ENCODE peak calls at places on chromosome 2, in four cellular contexts. One of them, this sample, is unnamed.

GRCh38 chr2:72131916-72132841 is 15.5 kb downstream of the CYP26B1 start:
- DNase-seq in BE2C: no peak
- DNase-seq in Panc1: no peak
- DNase-seq in kidney: peak; percentile 70
- DNase-seq in this sample: no peak

GRCh38 chr2:60480089-60480773 is 73.2 kb downstream of the BCL11A start:
- DNase-seq in BE2C: no peak
- DNase-seq in Panc1: no peak
- DNase-seq in kidney: no peak
- DNase-seq in this sample: no peak

GRCh38 chr2:29219374-29219773 is 104.2 kb downstream of the CLIP4 start:
- DNase-seq in BE2C: no peak
- DNase-seq in Panc1: no peak
- DNase-seq in kidney: no peak
- DNase-seq in this sample: no peak

GRCh38 chr2:219042750-219043149 is 1.4 kb upstream of the CFAP65 start:
- DNase-seq in BE2C: no peak
- DNase-seq in Panc1: no peak
- DNase-seq in kidney: no peak
- DNase-seq in this sample: no peak

GRCh38 chr2:238895901-238896600 is 48.2 kb downstream of the TWIST2 start:
- DNase-seq in BE2C: no peak
- DNase-seq in Panc1: no peak
- DNase-seq in kidney: peak; percentile 91
- DNase-seq in this sample: peak; percentile 39

GRCh38 chr2:31011565-31011964 is 126.7 kb downstream of the GALNT14 start:
- DNase-seq in BE2C: no peak
- DNase-seq in Panc1: no peak
- DNase-seq in kidney: no peak
- DNase-seq in this sample: no peak

GRCh38 chr2:51304341-51304740 is 272.4 kb upstream of the NRXN1 start:
- DNase-seq in BE2C: no peak
- DNase-seq in Panc1: no peak
- DNase-seq in kidney: no peak
- DNase-seq in this sample: no peak

GRCh38 chr2:205763708-205764501 is 81.6 kb downstream of the NRP2 start:
- DNase-seq in BE2C: no peak
- DNase-seq in Panc1: no peak
- DNase-seq in kidney: peak; percentile 76
- DNase-seq in this sample: peak; percentile 80

GRCh38 chr2:118837621-118838020 is 9.8 kb downstream of the EN1 start:
- DNase-seq in BE2C: no peak
- DNase-seq in Panc1: no peak
- DNase-seq in kidney: no peak
- DNase-seq in this sample: no peak

GRCh38 chr2:102615620-102616436 is 3.5 kb upstream of the SLC9A2 start:
- DNase-seq in BE2C: peak; percentile 29
- DNase-seq in Panc1: peak; percentile 50
- DNase-seq in kidney: peak; percentile 75
- DNase-seq in this sample: peak; percentile 48

GRCh38 chr2:29544917-29545316 is 376.5 kb downstream of the ALK start:
- DNase-seq in BE2C: no peak
- DNase-seq in Panc1: no peak
- DNase-seq in kidney: no peak
- DNase-seq in this sample: no peak

GRCh38 chr2:219575566-219576504 is 3.7 kb downstream of the INHA start:
- DNase-seq in BE2C: no peak
- DNase-seq in Panc1: no peak
- DNase-seq in kidney: no peak
- DNase-seq in this sample: no peak

GRCh38 chr2:11073251-11073650 is 82.0 kb upstream of the SLC66A3 start:
- DNase-seq in BE2C: peak; percentile 52
- DNase-seq in Panc1: no peak
- DNase-seq in kidney: no peak
- DNase-seq in this sample: no peak

GRCh38 chr2:59249441-59250330 is 1008.6 kb upstream of the FANCL start:
- DNase-seq in BE2C: no peak
- DNase-seq in Panc1: no peak
- DNase-seq in kidney: no peak
- DNase-seq in this sample: no peak

GRCh38 chr2:182015334-182016109 is 29.9 kb downstream of the PPP1R1C start:
- DNase-seq in BE2C: no peak
- DNase-seq in Panc1: no peak
- DNase-seq in kidney: no peak
- DNase-seq in this sample: no peak

GRCh38 chr2:177419274-177419673 is 26.7 kb downstream of the AGPS start:
- DNase-seq in BE2C: no peak
- DNase-seq in Panc1: no peak
- DNase-seq in kidney: no peak
- DNase-seq in this sample: no peak

GRCh38 chr2:207205173-207205957 is 39.6 kb upstream of the KLF7 start:
- DNase-seq in BE2C: peak; percentile 34
- DNase-seq in Panc1: no peak
- DNase-seq in kidney: no peak
- DNase-seq in this sample: no peak

GRCh38 chr2:7666561-7667259 is 749.5 kb downstream of the RNF144A start:
- DNase-seq in BE2C: peak; percentile 12
- DNase-seq in Panc1: no peak
- DNase-seq in kidney: no peak
- DNase-seq in this sample: no peak

GRCh38 chr2:203361922-203362321 is 33.7 kb downstream of the ABI2 start:
- DNase-seq in BE2C: no peak
- DNase-seq in Panc1: no peak
- DNase-seq in kidney: no peak
- DNase-seq in this sample: no peak

GRCh38 chr2:151306621-151307020 is 17.2 kb upstream of the NMI start:
- DNase-seq in BE2C: no peak
- DNase-seq in Panc1: no peak
- DNase-seq in kidney: no peak
- DNase-seq in this sample: no peak

DNA sequence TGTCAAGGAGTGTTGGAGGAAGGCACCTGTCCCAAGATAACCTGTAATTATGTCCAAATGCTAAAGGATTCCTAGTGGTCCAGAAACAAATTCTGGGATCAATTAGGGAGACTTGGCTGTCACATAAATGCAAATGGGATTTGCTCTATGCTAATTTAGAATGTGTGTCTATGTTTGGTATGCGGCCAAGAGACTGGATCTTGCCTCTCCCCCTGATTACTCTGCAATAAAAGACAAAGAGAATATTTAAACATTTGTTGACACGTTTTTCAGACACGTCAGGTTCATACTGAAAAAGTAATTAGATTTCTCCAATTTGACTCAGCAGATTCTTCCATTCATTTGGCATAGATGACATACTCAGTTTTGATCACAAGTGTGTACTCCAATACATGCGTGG is 7.5 kb downstream of the ANTXR1 start:
- DNase-seq in BE2C: no peak
- DNase-seq in Panc1: no peak
- DNase-seq in kidney: no peak
- DNase-seq in this sample: no peak
- H3K9me3 ChIP-seq in BE2C: no peaks in the 10 kb centered on the region
- H3K9me3 ChIP-seq in Panc1: no peaks in the 10 kb centered on the region
- H3K9me3 ChIP-seq in kidney: no peaks in the 10 kb centered on the region
- H3K9me3 ChIP-seq in this sample: no peaks in the 10 kb centered on the region

GRCh38 chr2:128041561-128041960 is 13.7 kb upstream of the SAP130 start:
- DNase-seq in BE2C: no peak
- DNase-seq in Panc1: no peak
- DNase-seq in kidney: no peak
- DNase-seq in this sample: no peak

GRCh38 chr2:128040166-128040771 is 12.4 kb upstream of the SAP130 start:
- DNase-seq in BE2C: no peak
- DNase-seq in Panc1: no peak
- DNase-seq in kidney: no peak
- DNase-seq in this sample: no peak

GRCh38 chr2:128036748-128037607 is 9.1 kb upstream of the SAP130 start:
- DNase-seq in BE2C: no peak
- DNase-seq in Panc1: no peak
- DNase-seq in kidney: no peak
- DNase-seq in this sample: peak; percentile 33

GRCh38 chr2:128037624-128038023 is 9.8 kb upstream of the SAP130 start:
- DNase-seq in BE2C: no peak
- DNase-seq in Panc1: no peak
- DNase-seq in kidney: no peak
- DNase-seq in this sample: no peak

GRCh38 chr2:128039535-128039934 is 11.7 kb upstream of the SAP130 start:
- DNase-seq in BE2C: no peak
- DNase-seq in Panc1: no peak
- DNase-seq in kidney: no peak
- DNase-seq in this sample: no peak
- H3K9me3 ChIP-seq in BE2C: no peaks in the 10 kb centered on the region
- H3K9me3 ChIP-seq in Panc1: peaks cover 15% of the 10 kb centered on the region
- H3K9me3 ChIP-seq in kidney: peaks cover 29% of the 10 kb centered on the region
- H3K9me3 ChIP-seq in this sample: peaks cover 28% of the 10 kb centered on the region

DNA sequence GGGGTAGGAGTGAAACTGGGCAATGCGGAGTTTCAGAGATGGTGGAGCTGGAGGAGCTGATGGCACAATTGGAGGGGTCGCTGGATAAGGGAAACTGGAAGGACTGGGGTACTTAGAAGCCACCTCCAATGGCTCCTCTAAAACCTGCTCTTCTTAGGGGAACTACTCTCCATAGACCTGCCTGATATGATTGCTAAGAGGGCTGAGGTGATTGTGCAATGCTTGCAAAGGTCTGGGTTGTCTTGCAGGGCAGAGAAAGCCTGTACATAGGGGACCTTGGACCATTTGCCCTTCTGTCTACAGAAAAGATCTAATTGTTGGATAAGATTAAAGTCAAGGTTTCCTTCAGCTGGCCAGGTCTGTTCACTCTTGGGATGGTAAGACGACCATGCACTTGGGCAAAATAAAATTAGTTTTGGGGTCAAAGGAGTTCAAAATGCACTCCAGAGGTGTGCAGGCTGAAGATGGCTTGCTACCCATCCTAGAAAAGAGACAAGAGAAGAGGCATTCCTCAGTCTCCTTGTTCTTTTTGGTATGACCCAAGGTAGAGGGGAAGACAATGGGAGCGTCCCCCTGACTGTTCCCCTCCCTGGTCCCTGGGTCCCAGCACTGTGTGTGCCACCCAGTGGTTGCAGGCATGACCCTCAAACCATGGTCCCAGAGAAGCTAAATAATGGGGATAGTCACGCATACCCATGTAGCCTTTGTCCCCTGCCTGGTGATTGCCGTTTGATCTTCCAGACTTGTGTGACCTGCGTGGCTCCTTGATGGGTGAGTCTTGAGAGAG is 41.1 kb downstream of the STK17B start:
- DNase-seq in BE2C: no peak
- DNase-seq in Panc1: no peak
- DNase-seq in kidney: no peak
- DNase-seq in this sample: no peak
- H3K9me3 ChIP-seq in BE2C: no peaks in the 10 kb centered on the region
- H3K9me3 ChIP-seq in Panc1: peaks cover 10% of the 10 kb centered on the region
- H3K9me3 ChIP-seq in kidney: peaks cover 42% of the 10 kb centered on the region
- H3K9me3 ChIP-seq in this sample: peaks cover 4% of the 10 kb centered on the region

GRCh38 chr2:145408980-145409379 is 889.1 kb upstream of the ZEB2 start:
- DNase-seq in BE2C: no peak
- DNase-seq in Panc1: no peak
- DNase-seq in kidney: no peak
- DNase-seq in this sample: no peak
- H3K9me3 ChIP-seq in BE2C: no peaks in the 10 kb centered on the region
- H3K9me3 ChIP-seq in Panc1: no peaks in the 10 kb centered on the region
- H3K9me3 ChIP-seq in kidney: no peaks in the 10 kb centered on the region
- H3K9me3 ChIP-seq in this sample: no peaks in the 10 kb centered on the region

GRCh38 chr2:83143946-83144345 is 1315.1 kb downstream of the SUCLG1 start:
- DNase-seq in BE2C: no peak
- DNase-seq in Panc1: no peak
- DNase-seq in kidney: no peak
- DNase-seq in this sample: no peak
- H3K9me3 ChIP-seq in BE2C: no peaks in the 10 kb centered on the region
- H3K9me3 ChIP-seq in Panc1: no peaks in the 10 kb centered on the region
- H3K9me3 ChIP-seq in kidney: no peaks in the 10 kb centered on the region
- H3K9me3 ChIP-seq in this sample: no peaks in the 10 kb centered on the region

GRCh38 chr2:104746299-104746698 is 107.6 kb upstream of the POU3F3 start:
- DNase-seq in BE2C: no peak
- DNase-seq in Panc1: no peak
- DNase-seq in kidney: no peak
- DNase-seq in this sample: no peak
- H3K9me3 ChIP-seq in BE2C: no peaks in the 10 kb centered on the region
- H3K9me3 ChIP-seq in Panc1: no peaks in the 10 kb centered on the region
- H3K9me3 ChIP-seq in kidney: no peaks in the 10 kb centered on the region
- H3K9me3 ChIP-seq in this sample: no peaks in the 10 kb centered on the region

DNA sequence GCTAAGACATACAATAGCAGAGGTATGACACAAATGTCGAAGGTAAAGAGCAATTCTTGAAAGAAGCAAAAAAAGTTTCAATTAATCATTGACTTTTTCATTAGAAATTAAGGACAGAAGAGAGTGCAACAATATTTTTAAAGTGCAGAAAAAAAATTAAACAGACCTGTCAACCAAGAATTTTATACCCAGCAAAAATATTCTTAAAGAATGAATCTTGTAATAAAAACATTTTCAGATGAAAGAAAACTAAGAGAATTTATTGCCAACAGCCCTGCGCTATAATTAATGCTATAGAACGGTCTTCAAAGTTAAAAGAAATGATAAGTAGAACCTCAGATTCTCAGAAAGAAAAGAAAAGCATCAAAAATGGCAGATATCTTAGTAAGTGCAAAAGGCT is 79.0 kb downstream of the OLA1 start:
- DNase-seq in BE2C: no peak
- DNase-seq in Panc1: no peak
- DNase-seq in kidney: no peak
- DNase-seq in this sample: no peak
- H3K9me3 ChIP-seq in BE2C: no peaks in the 10 kb centered on the region
- H3K9me3 ChIP-seq in Panc1: peaks cover 10% of the 10 kb centered on the region
- H3K9me3 ChIP-seq in kidney: peaks cover 7% of the 10 kb centered on the region
- H3K9me3 ChIP-seq in this sample: peaks cover 46% of the 10 kb centered on the region